ENCODE peak calls at places on chromosomes 7 and 10, in four cellular contexts. G is NCI-H146; L is NCI-H1105 treated with DMSO at 0.1 percent for 48 hours; S is CD8-positive, alpha-beta memory T cell. K is an unnamed sample.
A peak's percentile ranks its signal among the peaks of the same experiment; 100 is the strongest.

GRCh38 chr7:159091041-159091440 is 53.6 kb downstream of the VIPR2 start:
- DNase-seq in G (no peak), L (no peak), S (no peak), K (no peak)

GRCh38 chr10:43267811-43268210 is 946 bp upstream of the RASGEF1A start:
- DNase-seq in G (no peak), L (no peak), S (no peak), K (no peak)

GRCh38 chr10:20473361-20473760 is 423.8 kb downstream of the NEBL start:
- DNase-seq in G (peak; percentile 21), L (no peak), S (no peak), K (no peak)

GRCh38 chr7:45920543-45921380 is at the start of gene IGFBP3:
- DNase-seq in G (peak; percentile 77), L (peak; percentile 85), S (no peak), K (no peak)

GRCh38 chr7:30162622-30163124 is 27.9 kb downstream of the MTURN start:
- DNase-seq in G (peak; percentile 86), L (peak; percentile 87), S (no peak), K (peak; percentile 36)

GRCh38 chr10:61964059-61964709 is 62.7 kb downstream of the ARID5B start:
- DNase-seq in G (no peak), L (no peak), S (no peak), K (no peak)

GRCh38 chr10:24556746-24557742 is 166.6 kb downstream of the ARHGAP21 start:
- DNase-seq in G (peak; percentile 48), L (peak; percentile 23), S (peak; percentile 21), K (peak; percentile 40)

GRCh38 chr7:37832194-37832593 is 16.2 kb upstream of the NME8 start:
- DNase-seq in G (no peak), L (peak; percentile 88), S (no peak), K (no peak)

GRCh38 chr7:23343806-23344500 is 44.8 kb downstream of the MALSU1 start:
- DNase-seq in G (no peak), L (no peak), S (no peak), K (no peak)

GRCh38 chr7:98993024-98993897 is 114.9 kb downstream of the TRRAP start:
- DNase-seq in G (no peak), L (no peak), S (no peak), K (no peak)

GRCh38 chr7:12490105-12490688 is 80.3 kb upstream of the SCIN start:
- DNase-seq in G (peak; percentile 70), L (peak; percentile 96), S (peak; percentile 11), K (no peak)

GRCh38 chr10:110206988-110207804 is at the start of gene MXI1:
- DNase-seq in G (peak; percentile 81), L (peak; percentile 34), S (peak; percentile 23), K (no peak)

GRCh38 chr10:21496285-21497176 is 29.0 kb downstream of the SKIDA1 start:
- DNase-seq in G (peak; percentile 79), L (peak; percentile 41), S (peak; percentile 50), K (no peak)

GRCh38 chr7:155066417-155066950 is 3.6 kb upstream of the HTR5A start:
- DNase-seq in G (no peak), L (peak; percentile 10), S (no peak), K (peak; percentile 27)

GRCh38 chr7:148684289-148684688 is 14.4 kb upstream of the CUL1 start:
- DNase-seq in G (no peak), L (no peak), S (no peak), K (no peak)

GRCh38 chr10:103849880-103850571 is 5.3 kb downstream of the SH3PXD2A start:
- DNase-seq in G (no peak), L (no peak), S (no peak), K (peak; percentile 63)

GRCh38 chr10:4545077-4545476 is 280.9 kb upstream of the AKR1E2 start:
- DNase-seq in G (no peak), L (no peak), S (no peak), K (no peak)

GRCh38 chr7:96605045-96605716 is 104.5 kb downstream of the SEM1 start:
- DNase-seq in G (no peak), L (no peak), S (no peak), K (no peak)

GRCh38 chr7:34086064-34086463 is 180.7 kb downstream of the BMPER start:
- DNase-seq in G (no peak), L (no peak), S (no peak), K (no peak)

GRCh38 chr7:571096-572012 is 51.7 kb upstream of the PDGFA start:
- DNase-seq in G (no peak), L (no peak), S (no peak), K (no peak)

GRCh38 chr7:140557069-140557468 is 77.8 kb upstream of the MKRN1 start:
- DNase-seq in G (no peak), L (no peak), S (no peak), K (no peak)

GRCh38 chr10:52755297-52756062 is 17.1 kb downstream of the MBL2 start:
- DNase-seq in G (no peak), L (no peak), S (no peak), K (peak; percentile 19)

GRCh38 chr7:52283399-52283798 is 752.0 kb upstream of the POM121L12 start:
- DNase-seq in G (no peak), L (no peak), S (no peak), K (no peak)

GRCh38 chr7:44533301-44534055 is 7.7 kb downstream of the NPC1L1 start:
- DNase-seq in G (no peak), L (no peak), S (no peak), K (no peak)

GRCh38 chr10:89522463-89522862 is 12.9 kb downstream of the SLC16A12 start:
- DNase-seq in G (no peak), L (no peak), S (no peak), K (no peak)

GRCh38 chr7:137404918-137405317 is 61.4 kb upstream of the PTN start:
- DNase-seq in G (no peak), L (no peak), S (no peak), K (no peak)

K was measured in epithelial cell of proximal tubule.